ENCODE peak calls at places on chromosomes 12 and 14, in ten cellular contexts. One of them, this sample, is unnamed.

GRCh38 chr14:99268776-99269510 is 3.1 kb downstream of the BCL11B start:
- DNase-seq in heart right ventricle: no peak
- DNase-seq in psoas muscle: no peak
- DNase-seq in AG10803: no peak
- DNase-seq in hepatocyte: no peak
- DNase-seq in choroid plexus epithelial cell: no peak
- DNase-seq in K562: no peak
- DNase-seq in uterus: no peak
- DNase-seq in lower lobe of right lung: no peak
- DNase-seq in transverse colon: no peak
- DNase-seq in this sample: no peak

GRCh38 chr14:23099212-23099861 is 4.0 kb downstream of the C14orf119 start:
- DNase-seq in uterus: no peak
- DNase-seq in transverse colon: no peak
- DNase-seq in lower lobe of right lung: peak; percentile 62
- DNase-seq in K562: no peak
- DNase-seq in hepatocyte: no peak
- DNase-seq in AG10803: no peak
- DNase-seq in choroid plexus epithelial cell: no peak
- DNase-seq in psoas muscle: no peak
- DNase-seq in heart right ventricle: no peak
- DNase-seq in this sample: no peak

GRCh38 chr14:96037891-96038557 is 1.1 kb upstream of the C14orf132 start:
- DNase-seq in hepatocyte: no peak
- DNase-seq in uterus: peak; percentile 51
- DNase-seq in transverse colon: peak; percentile 49
- DNase-seq in heart right ventricle: no peak
- DNase-seq in K562: no peak
- DNase-seq in choroid plexus epithelial cell: no peak
- DNase-seq in lower lobe of right lung: peak; percentile 87
- DNase-seq in psoas muscle: peak; percentile 64
- DNase-seq in AG10803: peak; percentile 54
- DNase-seq in this sample: no peak

GRCh38 chr12:5407457-5407856 is 24.5 kb upstream of the NTF3 start:
- DNase-seq in hepatocyte: peak; percentile 15
- DNase-seq in AG10803: no peak
- DNase-seq in psoas muscle: no peak
- DNase-seq in transverse colon: no peak
- DNase-seq in K562: no peak
- DNase-seq in lower lobe of right lung: no peak
- DNase-seq in choroid plexus epithelial cell: no peak
- DNase-seq in heart right ventricle: no peak
- DNase-seq in uterus: no peak
- DNase-seq in this sample: no peak

GRCh38 chr12:70417121-70417520 is 51.0 kb downstream of the KCNMB4 start:
- DNase-seq in K562: no peak
- DNase-seq in hepatocyte: no peak
- DNase-seq in psoas muscle: no peak
- DNase-seq in uterus: no peak
- DNase-seq in transverse colon: no peak
- DNase-seq in AG10803: no peak
- DNase-seq in lower lobe of right lung: no peak
- DNase-seq in heart right ventricle: no peak
- DNase-seq in choroid plexus epithelial cell: no peak
- DNase-seq in this sample: no peak

GRCh38 chr14:103889313-103890051 is 38.8 kb upstream of the TDRD9 start:
- DNase-seq in choroid plexus epithelial cell: peak; percentile 35
- DNase-seq in uterus: no peak
- DNase-seq in lower lobe of right lung: peak; percentile 56
- DNase-seq in transverse colon: peak; percentile 76
- DNase-seq in hepatocyte: no peak
- DNase-seq in K562: peak; percentile 37
- DNase-seq in AG10803: peak; percentile 9
- DNase-seq in heart right ventricle: no peak
- DNase-seq in psoas muscle: no peak
- DNase-seq in this sample: no peak

GRCh38 chr14:95327558-95328374 is 8.1 kb upstream of the CLMN start:
- DNase-seq in transverse colon: peak; percentile 44
- DNase-seq in heart right ventricle: no peak
- DNase-seq in hepatocyte: no peak
- DNase-seq in AG10803: no peak
- DNase-seq in choroid plexus epithelial cell: no peak
- DNase-seq in K562: no peak
- DNase-seq in lower lobe of right lung: no peak
- DNase-seq in psoas muscle: no peak
- DNase-seq in uterus: no peak
- DNase-seq in this sample: no peak

GRCh38 chr14:67461341-67461985 is 27.1 kb downstream of the TMEM229B start:
- DNase-seq in psoas muscle: no peak
- DNase-seq in transverse colon: no peak
- DNase-seq in K562: no peak
- DNase-seq in uterus: no peak
- DNase-seq in heart right ventricle: no peak
- DNase-seq in AG10803: peak; percentile 45
- DNase-seq in lower lobe of right lung: no peak
- DNase-seq in choroid plexus epithelial cell: peak; percentile 74
- DNase-seq in hepatocyte: no peak
- DNase-seq in this sample: no peak

DNA sequence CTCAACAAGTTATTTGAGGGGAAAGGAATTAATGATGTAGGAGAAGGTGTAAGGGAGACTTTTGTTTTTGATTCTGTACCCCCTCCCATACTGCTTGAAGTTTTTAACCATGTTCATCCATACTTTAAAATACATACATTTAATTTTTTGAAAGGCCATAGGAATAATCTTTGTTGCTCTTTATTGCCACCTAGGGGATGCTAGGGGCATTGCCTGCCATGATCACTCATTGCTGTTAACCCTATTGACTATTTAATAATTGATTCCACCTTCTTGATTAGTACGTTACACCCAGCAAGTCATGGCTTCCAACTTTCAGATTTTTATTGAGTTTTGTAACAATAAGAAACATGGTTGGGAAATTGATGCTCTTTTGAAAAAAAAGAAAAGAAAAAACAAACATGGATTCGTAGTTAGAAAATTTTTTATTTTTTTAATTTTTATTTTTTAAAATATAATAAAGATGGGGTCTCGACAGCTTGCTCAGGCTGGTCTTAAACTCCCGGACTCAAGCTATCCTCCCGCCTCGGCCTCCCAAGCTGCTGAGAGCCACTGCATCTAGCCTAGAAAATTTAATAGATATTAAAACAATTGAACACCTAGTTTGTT is 8.5 kb upstream of the PRKAB1 start:
- DNase-seq in lower lobe of right lung: no peak
- DNase-seq in transverse colon: peak; percentile 47
- DNase-seq in K562: peak; percentile 65
- DNase-seq in choroid plexus epithelial cell: peak; percentile 48
- DNase-seq in AG10803: no peak
- DNase-seq in uterus: no peak
- DNase-seq in psoas muscle: no peak
- DNase-seq in heart right ventricle: no peak
- DNase-seq in hepatocyte: peak; percentile 54
- DNase-seq in this sample: no peak
- TF ChIP-seq CTCF in lower lobe of right lung: peak; percentile 91
- TF ChIP-seq CTCF in transverse colon: peak; percentile 91
- TF ChIP-seq CTCF in K562: peak; percentile 54
- TF ChIP-seq CTCF in choroid plexus epithelial cell: peak; percentile 91
- TF ChIP-seq CTCF in AG10803: peak; percentile 96
- TF ChIP-seq CTCF in uterus: peak; percentile 54
- TF ChIP-seq CTCF in psoas muscle: peak; percentile 86
- TF ChIP-seq CTCF in heart right ventricle: peak; percentile 94
- TF ChIP-seq CTCF in hepatocyte: peak; percentile 69
- TF ChIP-seq CTCF in this sample: peak; percentile 97

DNA sequence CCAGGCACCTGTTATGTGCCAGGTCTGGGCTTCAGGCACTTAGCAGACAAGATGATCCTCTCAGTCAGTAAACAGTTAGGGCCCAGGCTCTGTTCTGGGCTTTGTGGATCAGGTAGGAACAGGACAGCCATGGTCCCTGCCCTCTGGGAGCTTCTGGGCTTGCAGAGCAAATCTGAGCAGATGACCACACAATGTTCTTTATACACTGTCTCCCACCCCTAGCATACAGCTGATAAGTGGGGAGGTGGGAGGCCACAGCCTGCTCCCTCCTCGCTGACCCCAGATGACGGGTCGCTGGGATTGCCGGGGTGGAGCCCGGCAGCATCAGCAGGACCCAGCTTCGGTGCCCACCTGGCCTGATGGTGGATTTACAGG is 53.1 kb upstream of the RIN3 start:
- DNase-seq in hepatocyte: no peak
- DNase-seq in heart right ventricle: no peak
- DNase-seq in psoas muscle: no peak
- DNase-seq in lower lobe of right lung: no peak
- DNase-seq in AG10803: no peak
- DNase-seq in transverse colon: no peak
- DNase-seq in choroid plexus epithelial cell: no peak
- DNase-seq in uterus: no peak
- DNase-seq in K562: no peak
- DNase-seq in this sample: no peak
- H3K4me3 ChIP-seq in hepatocyte: no peak overlapping the region
- H3K4me3 ChIP-seq in heart right ventricle: no peak overlapping the region
- H3K4me3 ChIP-seq in psoas muscle: no peak overlapping the region
- H3K4me3 ChIP-seq in lower lobe of right lung: no peak overlapping the region
- H3K4me3 ChIP-seq in AG10803: no peak overlapping the region
- H3K4me3 ChIP-seq in transverse colon: no peak overlapping the region
- H3K4me3 ChIP-seq in choroid plexus epithelial cell: no peak overlapping the region
- H3K4me3 ChIP-seq in uterus: no peak overlapping the region
- H3K4me3 ChIP-seq in K562: no peak overlapping the region
- H3K4me3 ChIP-seq in this sample: no peak overlapping the region

DNA sequence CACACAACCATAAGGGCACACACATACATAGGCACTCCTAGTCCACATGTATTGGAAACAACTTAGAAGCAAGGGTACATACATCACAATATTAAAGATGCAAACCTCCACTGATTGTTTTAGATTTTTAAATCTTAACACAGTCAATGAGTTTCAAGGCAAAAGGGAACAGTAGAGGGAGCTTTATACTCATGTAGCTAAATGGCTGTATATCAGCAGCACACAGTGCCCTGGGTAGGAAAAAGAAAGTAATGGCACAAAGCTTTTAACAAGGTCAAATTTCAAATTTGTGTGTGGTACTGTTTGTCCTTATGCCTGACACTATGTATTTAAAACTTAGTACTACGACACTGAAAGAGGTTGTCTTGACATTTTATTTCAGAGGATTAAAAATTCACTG is 262.0 kb downstream of the MED13L start:
- DNase-seq in K562: peak; percentile 18
- DNase-seq in hepatocyte: peak; percentile 71
- DNase-seq in choroid plexus epithelial cell: peak; percentile 85
- DNase-seq in transverse colon: no peak
- DNase-seq in uterus: no peak
- DNase-seq in psoas muscle: no peak
- DNase-seq in AG10803: peak; percentile 63
- DNase-seq in lower lobe of right lung: no peak
- DNase-seq in heart right ventricle: no peak
- DNase-seq in this sample: peak; percentile 49
- TF ChIP-seq CTCF in K562: no peak
- TF ChIP-seq CTCF in hepatocyte: peak; percentile 72
- TF ChIP-seq CTCF in choroid plexus epithelial cell: peak; percentile 74
- TF ChIP-seq CTCF in transverse colon: peak; percentile 39
- TF ChIP-seq CTCF in uterus: peak; percentile 68
- TF ChIP-seq CTCF in psoas muscle: peak; percentile 56
- TF ChIP-seq CTCF in AG10803: peak; percentile 71
- TF ChIP-seq CTCF in lower lobe of right lung: peak; percentile 51
- TF ChIP-seq CTCF in heart right ventricle: peak; percentile 60
- TF ChIP-seq CTCF in this sample: peak; percentile 62

DNA sequence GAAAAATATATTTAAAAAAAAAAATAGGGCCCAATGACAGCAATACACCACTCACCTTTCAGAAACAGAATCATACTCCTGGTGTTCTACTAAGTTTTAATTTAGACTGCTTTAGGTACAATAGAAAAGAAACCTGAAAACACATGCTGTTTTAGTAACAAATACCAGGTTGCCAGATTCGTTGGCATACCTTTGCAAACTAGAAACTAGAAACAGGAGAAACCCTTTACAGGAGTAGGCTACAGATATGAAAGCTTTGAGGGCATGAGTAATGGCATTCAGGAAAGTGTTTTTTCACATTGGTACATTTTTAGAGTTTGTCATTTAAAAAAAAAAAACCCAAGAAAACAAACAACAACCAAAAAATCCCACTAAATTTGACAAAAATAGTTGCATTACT is 4.1 kb downstream of the SIX1 start:
- DNase-seq in K562: no peak
- DNase-seq in lower lobe of right lung: no peak
- DNase-seq in hepatocyte: no peak
- DNase-seq in choroid plexus epithelial cell: no peak
- DNase-seq in heart right ventricle: no peak
- DNase-seq in AG10803: no peak
- DNase-seq in psoas muscle: no peak
- DNase-seq in transverse colon: no peak
- DNase-seq in uterus: no peak
- DNase-seq in this sample: no peak
- H3K4me3 ChIP-seq in K562: no peak overlapping the region
- H3K4me3 ChIP-seq in lower lobe of right lung: no peak overlapping the region
- H3K4me3 ChIP-seq in hepatocyte: peak overlapping the region; percentile 9
- H3K4me3 ChIP-seq in choroid plexus epithelial cell: peak overlapping the region; percentile 22
- H3K4me3 ChIP-seq in heart right ventricle: no peak overlapping the region
- H3K4me3 ChIP-seq in AG10803: no peak overlapping the region
- H3K4me3 ChIP-seq in psoas muscle: peak overlapping the region; percentile 91
- H3K4me3 ChIP-seq in transverse colon: no peak overlapping the region
- H3K4me3 ChIP-seq in uterus: no peak overlapping the region
- H3K4me3 ChIP-seq in this sample: peak overlapping the region; percentile 1

GRCh38 chr12:8078400-8078799 is 3.7 kb upstream of the NECAP1 start:
- DNase-seq in lower lobe of right lung: no peak
- DNase-seq in AG10803: peak; percentile 72
- DNase-seq in choroid plexus epithelial cell: peak; percentile 94
- DNase-seq in psoas muscle: no peak
- DNase-seq in hepatocyte: peak; percentile 59
- DNase-seq in uterus: no peak
- DNase-seq in K562: peak; percentile 61
- DNase-seq in heart right ventricle: no peak
- DNase-seq in transverse colon: peak; percentile 22
- DNase-seq in this sample: peak; percentile 73
- TF ChIP-seq CTCF in lower lobe of right lung: peak; percentile 33
- TF ChIP-seq CTCF in AG10803: peak; percentile 56
- TF ChIP-seq CTCF in choroid plexus epithelial cell: peak; percentile 78
- TF ChIP-seq CTCF in psoas muscle: peak; percentile 33
- TF ChIP-seq CTCF in hepatocyte: peak; percentile 58
- TF ChIP-seq CTCF in uterus: no peak
- TF ChIP-seq CTCF in K562: peak; percentile 44
- TF ChIP-seq CTCF in heart right ventricle: peak; percentile 46
- TF ChIP-seq CTCF in transverse colon: no peak
- TF ChIP-seq CTCF in this sample: peak; percentile 66